ENCODE peak calls at places on chromosome 1, in seven cellular contexts. L, B, E, X, D, F and Y are unnamed samples.

GRCh38 chr1:27581823-27582243 is 22.1 kb downstream of the AHDC1 start:
- DNase-seq in D (no peak), F (no peak), X (no peak), E (no peak), L (no peak), B (no peak), Y (no peak)

GRCh38 chr1:222047370-222047769 is 305.5 kb upstream of the DUSP10 start:
- DNase-seq in X (no peak), B (no peak), D (no peak), F (no peak), L (no peak), E (no peak), Y (peak)

GRCh38 chr1:25257176-25257575 is 9.9 kb upstream of the RSRP1 start:
- DNase-seq in L (no peak), D (no peak), E (no peak), B (no peak), F (no peak), X (peak), Y (no peak)

GRCh38 chr1:36941579-36941978 is 92.7 kb downstream of the GRIK3 start:
- DNase-seq in E (no peak), B (no peak), X (no peak), D (no peak), L (no peak), F (no peak), Y (no peak)

GRCh38 chr1:27217401-27217800 is 17.0 kb upstream of the WDTC1 start:
- DNase-seq in E (no peak), X (no peak), L (no peak), F (no peak), B (no peak), D (no peak), Y (no peak)

GRCh38 chr1:10155087-10155712 is 55.2 kb upstream of the KIF1B start:
- DNase-seq in E (peak), F (no peak), D (peak), L (no peak), B (no peak), X (no peak), Y (no peak)

GRCh38 chr1:12052008-12052573 is 11.0 kb upstream of the TNFRSF8 start:
- DNase-seq in D (peak), L (no peak), E (peak), B (no peak), F (peak), X (peak), Y (peak)

GRCh38 chr1:57400041-57400440 is 23.8 kb downstream of the DAB1 start:
- DNase-seq in D (no peak), E (no peak), F (no peak), L (no peak), B (no peak), X (no peak), Y (no peak)

GRCh38 chr1:178530037-178530402 is 17.1 kb downstream of the TEX35 start:
- DNase-seq in B (no peak), E (no peak), L (no peak), F (no peak), D (peak), X (peak), Y (peak)

GRCh38 chr1:214386747-214387146 is 105.8 kb downstream of the SMYD2 start:
- DNase-seq in X (no peak), E (no peak), L (no peak), D (peak), B (peak), F (peak), Y (no peak)

GRCh38 chr1:205248793-205249601 is 21.3 kb downstream of the TMCC2 start:
- DNase-seq in B (peak), F (no peak), L (no peak), E (peak), X (peak), D (peak), Y (no peak)